ENCODE peak calls at places on chromosomes 7 and 10, in five cellular contexts. M, A, Z, N and X are unnamed samples.

GRCh38 chr10:105509551-105509950 is 868.5 kb downstream of the SORCS3 start:
- DNase-seq in M (no peak), A (no peak), Z (no peak), N (no peak), X (no peak)

GRCh38 chr10:58969578-58969977 is 206.9 kb upstream of the PHYHIPL start:
- DNase-seq in N (no peak), A (no peak), Z (no peak), M (no peak), X (no peak)

GRCh38 chr7:108026116-108026515 is 23.2 kb upstream of the LAMB1 start:
- DNase-seq in Z (no peak), A (no peak), N (no peak), M (no peak), X (no peak)

GRCh38 chr10:112716924-112717348 is 233.1 kb upstream of the TCF7L2 start:
- DNase-seq in N (no peak), M (peak), A (no peak), Z (no peak), X (no peak)

GRCh38 chr7:144038887-144039286 is 9.9 kb upstream of the OR2A5 start:
- DNase-seq in A (no peak), Z (no peak), N (no peak), M (no peak), X (no peak)

GRCh38 chr7:102107474-102108104 is 179.1 kb upstream of the SH2B2 start:
- DNase-seq in N (no peak), M (no peak), Z (no peak), A (no peak), X (no peak)

GRCh38 chr10:97539523-97540200 is 32.9 kb upstream of the ANKRD2 start:
- DNase-seq in M (peak), Z (peak), N (no peak), A (peak), X (no peak)

GRCh38 chr7:74092964-74093339 is 9.3 kb downstream of the LIMK1 start:
- DNase-seq in Z (no peak), N (no peak), M (no peak), A (no peak), X (peak)

GRCh38 chr7:70486977-70487376 is 645.0 kb upstream of the GALNT17 start:
- DNase-seq in A (no peak), M (no peak), Z (no peak), N (no peak), X (no peak)

GRCh38 chr7:29239638-29240037 is 45.1 kb downstream of the CHN2 start:
- DNase-seq in A (no peak), Z (peak), M (no peak), N (no peak), X (no peak)

GRCh38 chr10:84197643-84198042 is 3.3 kb downstream of the CDHR1 start:
- DNase-seq in A (no peak), Z (no peak), M (no peak), N (no peak), X (no peak)

GRCh38 chr10:88865281-88865876 is 13.7 kb upstream of the ANKRD22 start:
- DNase-seq in A (no peak), M (no peak), N (no peak), Z (no peak), X (no peak)

GRCh38 chr10:4353059-4353655 is 472.9 kb upstream of the AKR1E2 start:
- DNase-seq in A (no peak), Z (no peak), M (no peak), N (no peak), X (no peak)

GRCh38 chr10:71244638-71245419 is 32.5 kb downstream of the UNC5B start:
- DNase-seq in N (no peak), M (no peak), A (no peak), Z (no peak), X (no peak)

GRCh38 chr10:58773351-58773750 is 260.7 kb downstream of the BICC1 start:
- DNase-seq in Z (no peak), M (no peak), A (no peak), N (no peak), X (no peak)

GRCh38 chr10:3901370-3901769 is 116.4 kb upstream of the KLF6 start:
- DNase-seq in A (no peak), M (no peak), N (no peak), Z (no peak), X (no peak)

GRCh38 chr10:8102708-8103401 is 48.4 kb downstream of the GATA3 start:
- DNase-seq in Z (peak), N (no peak), A (no peak), M (no peak), X (no peak)

GRCh38 chr7:74587435-74588126 is 69.9 kb upstream of the GTF2I start:
- DNase-seq in M (peak), Z (peak), N (no peak), A (peak), X (peak)

GRCh38 chr7:101009629-101010028 is 10.3 kb upstream of the MUC17 start:
- DNase-seq in N (no peak), A (no peak), M (no peak), Z (no peak), X (no peak)

GRCh38 chr10:98340261-98340675 is 72.3 kb upstream of the LOXL4 start:
- DNase-seq in M (no peak), N (no peak), A (no peak), Z (no peak), X (no peak)

GRCh38 chr7:43303740-43304241 is 191.3 kb downstream of the HECW1 start:
- DNase-seq in A (no peak), Z (no peak), N (no peak), M (no peak), X (no peak)

GRCh38 chr7:3429981-3430380 is 128.9 kb downstream of the SDK1 start:
- DNase-seq in A (no peak), N (no peak), M (no peak), Z (no peak), X (no peak)